ENCODE peak calls at places on chromosomes 7 and 10, in seven cellular contexts. M, Q, J, Z, C, I and O are unnamed samples.

GRCh38 chr10:6640433-6641040 is 60.5 kb upstream of the PRKCQ start:
- DNase-seq in M (no peak), Q (no peak), J (no peak), Z (no peak), C (no peak), I (no peak), O (no peak)

GRCh38 chr7:40978047-40978446 is 724.8 kb downstream of the INHBA start:
- DNase-seq in M (no peak), Q (no peak), J (no peak), Z (no peak), C (no peak), I (no peak), O (no peak)

GRCh38 chr10:50469778-50470193 is 154.0 kb downstream of the SGMS1 start:
- DNase-seq in M (no peak), Q (no peak), J (no peak), Z (no peak), C (no peak), I (no peak), O (no peak)

GRCh38 chr7:44398953-44399574 is 73.7 kb upstream of the CAMK2B start:
- DNase-seq in M (no peak), Q (no peak), J (no peak), Z (no peak), C (no peak), I (peak; percentile 94), O (no peak)

GRCh38 chr10:18650618-18651017 is 769 bp downstream of the NSUN6 start:
- DNase-seq in M (no peak), Q (no peak), J (no peak), Z (no peak), C (no peak), I (no peak), O (no peak)

GRCh38 chr7:5525271-5526189 is 101.9 kb upstream of the TNRC18 start:
- DNase-seq in M (no peak), Q (peak; percentile 38), J (peak; percentile 40), Z (no peak), C (no peak), I (no peak), O (peak; percentile 59)

GRCh38 chr10:82981137-82981723 is 1106.2 kb downstream of the NRG3 start:
- DNase-seq in M (no peak), Q (no peak), J (no peak), Z (no peak), C (no peak), I (peak; percentile 66), O (no peak)

GRCh38 chr10:18472977-18473376 is 178.4 kb downstream of the NSUN6 start:
- DNase-seq in M (no peak), Q (no peak), J (no peak), Z (no peak), C (no peak), I (no peak), O (peak; percentile 25)

GRCh38 chr10:11787846-11788245 is 35.3 kb upstream of the PROSER2 start:
- DNase-seq in M (no peak), Q (no peak), J (no peak), Z (no peak), C (no peak), I (no peak), O (no peak)

GRCh38 chr7:108114117-108114841 is 15.9 kb downstream of the LAMB4 start:
- DNase-seq in M (no peak), Q (peak; percentile 35), J (peak; percentile 39), Z (peak; percentile 10), C (no peak), I (no peak), O (peak; percentile 81)

GRCh38 chr7:43028106-43028505 is 84.3 kb upstream of the HECW1 start:
- DNase-seq in M (no peak), Q (no peak), J (no peak), Z (no peak), C (no peak), I (no peak), O (no peak)

GRCh38 chr7:25835191-25835590 is 316.8 kb upstream of the NFE2L3 start:
- DNase-seq in M (no peak), Q (no peak), J (no peak), Z (no peak), C (no peak), I (no peak), O (no peak)